ENCODE peak calls at places on chromosomes 4 and X, in six cellular contexts. One of them, this sample, is unnamed. For H3K27me3 and H3K4me1, the result is how much of the 10 kb centered on the place peaks cover.

GRCh38 chrX:9184231-9184630 is 150.3 kb upstream of the FAM9B start:
- DNase-seq in CD8-positive, alpha-beta memory T cell: no peak
- DNase-seq in breast epithelium: no peak
- DNase-seq in upper lobe of right lung: no peak
- DNase-seq in ovary: no peak
- DNase-seq in body of pancreas: no peak
- DNase-seq in this sample: no peak

GRCh38 chrX:105820247-105820646 is 2.1 kb upstream of the NRK start:
- DNase-seq in CD8-positive, alpha-beta memory T cell: no peak
- DNase-seq in breast epithelium: no peak
- DNase-seq in upper lobe of right lung: no peak
- DNase-seq in ovary: no peak
- DNase-seq in body of pancreas: no peak
- DNase-seq in this sample: no peak

GRCh38 chr4:113684534-113685091 is 76.9 kb downstream of the CAMK2D start:
- DNase-seq in CD8-positive, alpha-beta memory T cell: no peak
- DNase-seq in breast epithelium: no peak
- DNase-seq in upper lobe of right lung: no peak
- DNase-seq in ovary: peak
- DNase-seq in body of pancreas: peak
- DNase-seq in this sample: no peak

GRCh38 chr4:168451331-168451730 is 29.0 kb downstream of the DDX60L start:
- DNase-seq in CD8-positive, alpha-beta memory T cell: no peak
- DNase-seq in breast epithelium: no peak
- DNase-seq in upper lobe of right lung: no peak
- DNase-seq in ovary: no peak
- DNase-seq in body of pancreas: no peak
- DNase-seq in this sample: no peak

GRCh38 chr4:85684676-85685075 is 209.7 kb downstream of the ARHGAP24 start:
- DNase-seq in CD8-positive, alpha-beta memory T cell: no peak
- DNase-seq in breast epithelium: no peak
- DNase-seq in upper lobe of right lung: no peak
- DNase-seq in ovary: no peak
- DNase-seq in body of pancreas: no peak
- DNase-seq in this sample: no peak

GRCh38 chr4:86441175-86441960 is 81.5 kb upstream of the MAPK10 start:
- DNase-seq in CD8-positive, alpha-beta memory T cell: no peak
- DNase-seq in breast epithelium: no peak
- DNase-seq in upper lobe of right lung: no peak
- DNase-seq in ovary: no peak
- DNase-seq in body of pancreas: no peak
- DNase-seq in this sample: no peak

GRCh38 chr4:164725066-164725465 is 28.9 kb upstream of the SMIM31 start:
- DNase-seq in CD8-positive, alpha-beta memory T cell: no peak
- DNase-seq in breast epithelium: no peak
- DNase-seq in upper lobe of right lung: no peak
- DNase-seq in ovary: no peak
- DNase-seq in body of pancreas: no peak
- DNase-seq in this sample: no peak

GRCh38 chr4:127251423-127251822 is 381.3 kb upstream of the INTU start:
- DNase-seq in CD8-positive, alpha-beta memory T cell: no peak
- DNase-seq in breast epithelium: no peak
- DNase-seq in upper lobe of right lung: no peak
- DNase-seq in ovary: no peak
- DNase-seq in body of pancreas: no peak
- DNase-seq in this sample: no peak

GRCh38 chr4:22593933-22594332 is 78.1 kb upstream of the ADGRA3 start:
- DNase-seq in CD8-positive, alpha-beta memory T cell: no peak
- DNase-seq in breast epithelium: no peak
- DNase-seq in upper lobe of right lung: no peak
- DNase-seq in ovary: no peak
- DNase-seq in body of pancreas: no peak
- DNase-seq in this sample: no peak

GRCh38 chr4:84837751-84838150 is 128.7 kb downstream of the WDFY3 start:
- DNase-seq in CD8-positive, alpha-beta memory T cell: no peak
- DNase-seq in breast epithelium: no peak
- DNase-seq in upper lobe of right lung: no peak
- DNase-seq in ovary: no peak
- DNase-seq in body of pancreas: no peak
- DNase-seq in this sample: no peak

GRCh38 chrX:147803948-147804347 is 107.8 kb upstream of the FMR1 start:
- DNase-seq in CD8-positive, alpha-beta memory T cell: no peak
- DNase-seq in breast epithelium: no peak
- DNase-seq in upper lobe of right lung: no peak
- DNase-seq in ovary: no peak
- DNase-seq in body of pancreas: no peak
- DNase-seq in this sample: no peak

GRCh38 chrX:129115935-129116334 is 407.4 kb downstream of the SMARCA1 start:
- DNase-seq in CD8-positive, alpha-beta memory T cell: no peak
- DNase-seq in breast epithelium: no peak
- DNase-seq in upper lobe of right lung: no peak
- DNase-seq in ovary: no peak
- DNase-seq in body of pancreas: no peak
- DNase-seq in this sample: no peak

GRCh38 chr4:106317815-106318214 is 1.5 kb downstream of the AIMP1 start:
- DNase-seq in CD8-positive, alpha-beta memory T cell: no peak
- DNase-seq in breast epithelium: no peak
- DNase-seq in upper lobe of right lung: no peak
- DNase-seq in ovary: no peak
- DNase-seq in body of pancreas: no peak
- DNase-seq in this sample: no peak

GRCh38 chr4:2438822-2439718 is 20.3 kb downstream of the CFAP99 start:
- DNase-seq in CD8-positive, alpha-beta memory T cell: no peak
- DNase-seq in breast epithelium: no peak
- DNase-seq in upper lobe of right lung: peak
- DNase-seq in ovary: no peak
- DNase-seq in body of pancreas: peak
- DNase-seq in this sample: no peak

GRCh38 chr4:84597450-84597849 is 14.5 kb downstream of the CDS1 start:
- DNase-seq in CD8-positive, alpha-beta memory T cell: no peak
- DNase-seq in breast epithelium: no peak
- DNase-seq in upper lobe of right lung: no peak
- DNase-seq in ovary: no peak
- DNase-seq in body of pancreas: no peak
- DNase-seq in this sample: no peak

GRCh38 chr4:2370597-2371320 is 47.7 kb downstream of the ZFYVE28 start:
- DNase-seq in CD8-positive, alpha-beta memory T cell: no peak
- DNase-seq in breast epithelium: no peak
- DNase-seq in upper lobe of right lung: peak
- DNase-seq in ovary: no peak
- DNase-seq in body of pancreas: no peak
- DNase-seq in this sample: no peak

GRCh38 chrX:24694825-24695224 is 1.1 kb downstream of the POLA1 start:
- DNase-seq in CD8-positive, alpha-beta memory T cell: no peak
- DNase-seq in breast epithelium: no peak
- DNase-seq in upper lobe of right lung: no peak
- DNase-seq in ovary: no peak
- DNase-seq in body of pancreas: no peak
- DNase-seq in this sample: no peak

DNA sequence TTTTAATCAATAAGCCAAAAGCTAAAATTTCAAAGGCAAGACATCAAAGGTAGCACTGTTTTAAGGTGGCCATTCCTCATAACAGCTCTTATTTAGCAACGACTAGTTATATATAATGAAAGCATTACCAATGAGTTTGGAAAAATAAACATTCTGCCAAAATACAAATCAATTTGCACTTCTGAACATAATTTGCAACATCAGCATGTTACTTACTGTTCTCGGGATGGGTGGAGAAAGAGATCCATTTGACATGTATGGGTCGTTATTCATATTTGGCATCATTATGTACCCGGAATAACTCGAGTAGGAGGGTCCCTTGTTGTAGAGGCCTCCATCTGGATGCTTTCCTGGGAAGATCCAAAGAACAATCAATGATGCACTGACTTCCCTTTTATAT is 5.4 kb downstream of the LEF1 start:
- DNase-seq in CD8-positive, alpha-beta memory T cell: no peak
- DNase-seq in breast epithelium: no peak
- DNase-seq in upper lobe of right lung: no peak
- DNase-seq in ovary: no peak
- DNase-seq in body of pancreas: no peak
- DNase-seq in this sample: no peak
- H3K27me3 ChIP-seq in CD8-positive, alpha-beta memory T cell: under half
- H3K27me3 ChIP-seq in breast epithelium: under half
- H3K27me3 ChIP-seq in upper lobe of right lung: half or more
- H3K27me3 ChIP-seq in ovary: under half
- H3K27me3 ChIP-seq in body of pancreas: under half
- H3K27me3 ChIP-seq in this sample: under half

GRCh38 chr4:147740176-147740575 is 8.3 kb downstream of the ARHGAP10 start:
- DNase-seq in CD8-positive, alpha-beta memory T cell: no peak
- DNase-seq in breast epithelium: no peak
- DNase-seq in upper lobe of right lung: no peak
- DNase-seq in ovary: no peak
- DNase-seq in body of pancreas: no peak
- DNase-seq in this sample: no peak
- H3K4me1 ChIP-seq in CD8-positive, alpha-beta memory T cell: under half
- H3K4me1 ChIP-seq in breast epithelium: under half
- H3K4me1 ChIP-seq in upper lobe of right lung: under half
- H3K4me1 ChIP-seq in ovary: under half
- H3K4me1 ChIP-seq in body of pancreas: under half
- H3K4me1 ChIP-seq in this sample: under half

GRCh38 chrX:40173662-40174593 is 76.2 kb upstream of the BCOR start:
- DNase-seq in CD8-positive, alpha-beta memory T cell: peak
- DNase-seq in breast epithelium: no peak
- DNase-seq in upper lobe of right lung: peak
- DNase-seq in ovary: peak
- DNase-seq in body of pancreas: peak
- DNase-seq in this sample: no peak

GRCh38 chrX:40172980-40173661 is 75.4 kb upstream of the BCOR start:
- DNase-seq in CD8-positive, alpha-beta memory T cell: no peak
- DNase-seq in breast epithelium: no peak
- DNase-seq in upper lobe of right lung: no peak
- DNase-seq in ovary: no peak
- DNase-seq in body of pancreas: no peak
- DNase-seq in this sample: no peak

GRCh38 chrX:40170830-40171512 is 73.2 kb upstream of the BCOR start:
- DNase-seq in CD8-positive, alpha-beta memory T cell: peak
- DNase-seq in breast epithelium: no peak
- DNase-seq in upper lobe of right lung: no peak
- DNase-seq in ovary: peak
- DNase-seq in body of pancreas: no peak
- DNase-seq in this sample: no peak

GRCh38 chrX:40171513-40172168 is 73.9 kb upstream of the BCOR start:
- DNase-seq in CD8-positive, alpha-beta memory T cell: peak
- DNase-seq in breast epithelium: no peak
- DNase-seq in upper lobe of right lung: peak
- DNase-seq in ovary: peak
- DNase-seq in body of pancreas: no peak
- DNase-seq in this sample: no peak

DNA sequence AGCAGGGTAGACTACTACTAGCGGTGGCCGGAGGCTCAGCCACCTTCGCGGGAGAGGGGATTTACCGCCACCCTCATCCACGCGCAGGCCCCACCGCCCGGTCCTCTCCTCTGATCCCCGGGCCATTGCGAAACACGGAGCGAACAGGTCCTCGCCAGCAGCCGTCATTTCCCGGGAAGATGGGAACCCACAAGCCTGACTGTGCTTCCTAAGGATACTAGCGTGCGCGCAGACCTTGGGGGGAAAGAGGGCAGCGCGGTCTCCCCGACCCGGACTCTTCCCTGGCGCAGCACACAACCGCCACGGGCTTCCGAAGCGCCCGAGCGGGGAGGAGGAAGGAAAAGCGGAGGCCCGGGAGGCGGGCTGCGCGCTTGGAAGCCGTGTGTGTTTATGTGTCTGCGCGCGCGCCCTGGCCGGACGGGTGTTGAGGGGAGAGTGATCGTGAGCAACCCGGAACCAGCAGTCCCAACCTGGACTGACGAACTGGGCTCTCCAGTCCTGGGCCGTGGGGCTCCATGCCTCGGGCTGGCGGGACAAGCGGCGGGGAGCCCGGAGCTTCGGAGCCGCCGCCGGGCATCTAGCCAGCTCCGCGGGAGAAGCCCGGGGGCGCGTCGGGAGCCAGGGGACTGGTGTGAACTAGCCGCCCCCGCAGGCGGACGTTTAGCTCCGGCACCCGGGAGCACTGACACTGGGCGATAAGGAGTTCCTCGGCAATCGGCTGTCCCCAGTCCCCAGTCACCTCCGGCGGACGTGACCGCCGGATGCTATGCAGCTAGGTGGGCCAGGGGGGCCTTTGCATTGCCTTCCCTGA is 74.6 kb upstream of the BCOR start:
- DNase-seq in CD8-positive, alpha-beta memory T cell: peak
- DNase-seq in breast epithelium: peak
- DNase-seq in upper lobe of right lung: peak
- DNase-seq in ovary: peak
- DNase-seq in body of pancreas: peak
- DNase-seq in this sample: no peak
- H3K27me3 ChIP-seq in CD8-positive, alpha-beta memory T cell: under half
- H3K27me3 ChIP-seq in breast epithelium: half or more
- H3K27me3 ChIP-seq in upper lobe of right lung: under half
- H3K27me3 ChIP-seq in ovary: under half
- H3K27me3 ChIP-seq in body of pancreas: under half
- H3K27me3 ChIP-seq in this sample: under half

DNA sequence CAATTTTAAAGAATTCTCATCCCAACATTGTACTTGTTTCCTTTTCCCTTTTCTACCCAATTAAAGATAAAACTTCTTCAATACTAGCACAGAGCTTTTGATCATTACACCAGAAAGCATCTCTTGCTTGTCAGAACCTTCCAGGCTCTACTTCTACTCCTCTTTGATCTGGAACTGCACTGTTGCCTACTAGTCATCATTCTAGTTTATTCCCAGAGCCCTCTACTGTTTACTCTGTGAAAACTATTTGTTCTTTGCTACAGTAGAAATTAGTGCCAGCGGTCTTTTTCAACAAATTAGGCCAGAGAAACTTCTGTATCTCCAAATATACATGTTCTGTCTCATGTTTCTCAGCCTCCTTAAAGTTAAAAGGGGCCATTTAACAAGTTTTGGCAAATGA is 46.8 kb upstream of the TMPRSS11F start:
- DNase-seq in CD8-positive, alpha-beta memory T cell: no peak
- DNase-seq in breast epithelium: no peak
- DNase-seq in upper lobe of right lung: no peak
- DNase-seq in ovary: no peak
- DNase-seq in body of pancreas: no peak
- DNase-seq in this sample: no peak
- H3K4me1 ChIP-seq in CD8-positive, alpha-beta memory T cell: under half
- H3K4me1 ChIP-seq in breast epithelium: under half
- H3K4me1 ChIP-seq in upper lobe of right lung: under half
- H3K4me1 ChIP-seq in ovary: under half
- H3K4me1 ChIP-seq in body of pancreas: under half
- H3K4me1 ChIP-seq in this sample: under half

GRCh38 chrX:5648941-5649568 is 579.6 kb downstream of the NLGN4X start:
- DNase-seq in CD8-positive, alpha-beta memory T cell: no peak
- DNase-seq in breast epithelium: no peak
- DNase-seq in upper lobe of right lung: no peak
- DNase-seq in ovary: no peak
- DNase-seq in body of pancreas: no peak
- DNase-seq in this sample: no peak
- H3K27me3 ChIP-seq in CD8-positive, alpha-beta memory T cell: under half
- H3K27me3 ChIP-seq in breast epithelium: under half
- H3K27me3 ChIP-seq in upper lobe of right lung: under half
- H3K27me3 ChIP-seq in ovary: under half
- H3K27me3 ChIP-seq in body of pancreas: under half
- H3K27me3 ChIP-seq in this sample: under half

DNA sequence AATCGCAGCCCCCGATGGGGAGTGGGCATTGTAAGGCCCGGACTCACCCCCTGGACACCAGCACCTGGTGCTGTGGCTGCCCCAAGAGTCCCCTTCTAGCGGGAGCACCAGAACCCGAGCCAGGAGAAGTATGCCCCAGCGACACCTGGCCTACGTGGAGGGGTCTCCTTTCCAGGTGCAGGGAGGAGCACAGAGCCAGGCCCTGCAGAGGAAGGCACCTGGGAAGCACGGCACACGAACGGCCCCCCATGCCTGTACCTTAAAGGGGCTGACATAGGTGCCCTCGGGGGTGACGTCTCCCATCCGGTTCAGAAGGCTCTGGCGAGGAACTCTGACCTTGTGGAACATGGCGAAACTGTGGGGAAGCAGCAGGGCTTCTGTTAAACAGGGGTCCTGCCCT is 41.2 kb downstream of the ACOX3 start:
- DNase-seq in CD8-positive, alpha-beta memory T cell: no peak
- DNase-seq in breast epithelium: no peak
- DNase-seq in upper lobe of right lung: no peak
- DNase-seq in ovary: no peak
- DNase-seq in body of pancreas: no peak
- DNase-seq in this sample: no peak
- H3K4me1 ChIP-seq in CD8-positive, alpha-beta memory T cell: under half
- H3K4me1 ChIP-seq in breast epithelium: under half
- H3K4me1 ChIP-seq in upper lobe of right lung: under half
- H3K4me1 ChIP-seq in ovary: under half
- H3K4me1 ChIP-seq in body of pancreas: under half
- H3K4me1 ChIP-seq in this sample: under half